ENCODE peak calls at places on chromosomes 13 and 19, in ten cellular contexts. O is endothelial cell of umbilical vein, Y is GM10248, V is uterus, L is bronchial epithelial cell, Z is endothelial cell, S is fibroblast of mammary gland, U is AG04449, I is K562, M is stomach. B is an unnamed sample.

GRCh38 chr19:10290876-10291553 is 1.3 kb downstream of the ICAM5 start:
- DNase-seq in O (no peak), Y (peak), V (peak), L (peak), Z (no peak), S (no peak), U (no peak), I (peak), M (peak), B (peak)

GRCh38 chr13:49952168-49952567 is 16.0 kb upstream of the SPRYD7 start:
- DNase-seq in O (no peak), Y (no peak), V (no peak), L (no peak), Z (no peak), S (no peak), U (no peak), I (no peak), M (no peak), B (no peak)

GRCh38 chr13:28820099-28821051 is at the start of gene MTUS2:
- DNase-seq in O (peak), Y (peak), V (no peak), L (no peak), Z (peak), S (no peak), U (no peak), I (peak), M (no peak), B (no peak)

GRCh38 chr19:57280913-57281425 is 684 bp downstream of the ZNF460 start:
- DNase-seq in O (no peak), Y (peak), V (no peak), L (no peak), Z (peak), S (peak), U (no peak), I (no peak), M (no peak), B (peak)

GRCh38 chr19:798415-799075 is 1.3 kb downstream of the PTBP1 start:
- DNase-seq in O (no peak), Y (peak), V (no peak), L (no peak), Z (no peak), S (no peak), U (no peak), I (peak), M (no peak), B (no peak)

GRCh38 chr19:18317998-18318800 is 4.7 kb downstream of the LSM4 start:
- DNase-seq in O (peak), Y (no peak), V (no peak), L (no peak), Z (peak), S (no peak), U (no peak), I (peak), M (peak), B (no peak)

GRCh38 chr13:110841406-110841805 is 73.5 kb downstream of the ANKRD10 start:
- DNase-seq in O (no peak), Y (no peak), V (no peak), L (no peak), Z (no peak), S (no peak), U (no peak), I (no peak), M (no peak), B (no peak)

GRCh38 chr13:44317752-44318550 is 55.7 kb upstream of the SERP2 start:
- DNase-seq in O (no peak), Y (no peak), V (no peak), L (peak), Z (no peak), S (peak), U (no peak), I (no peak), M (no peak), B (peak)

GRCh38 chr13:99275093-99275469 is 16.9 kb upstream of the GPR18 start:
- DNase-seq in O (no peak), Y (no peak), V (no peak), L (peak), Z (no peak), S (peak), U (peak), I (no peak), M (no peak), B (peak)

GRCh38 chr13:34587586-34587985 is 354.5 kb upstream of the NBEA start:
- DNase-seq in O (no peak), Y (no peak), V (no peak), L (no peak), Z (no peak), S (no peak), U (no peak), I (no peak), M (no peak), B (peak)

GRCh38 chr13:36193151-36193855 is 21.1 kb downstream of the SOHLH2 start:
- DNase-seq in O (no peak), Y (no peak), V (no peak), L (peak), Z (no peak), S (peak), U (no peak), I (no peak), M (no peak), B (peak)

GRCh38 chr19:15550847-15551182 is 42.5 kb downstream of the CYP4F22 start:
- DNase-seq in O (no peak), Y (no peak), V (no peak), L (no peak), Z (no peak), S (no peak), U (no peak), I (peak), M (no peak), B (no peak)

GRCh38 chr13:45068036-45069001 is 52.0 kb upstream of the GTF2F2 start:
- DNase-seq in O (no peak), Y (no peak), V (no peak), L (no peak), Z (no peak), S (no peak), U (no peak), I (no peak), M (no peak), B (no peak)

GRCh38 chr19:35370722-35371121 is at the start of gene GPR42:
- DNase-seq in O (no peak), Y (no peak), V (no peak), L (no peak), Z (no peak), S (no peak), U (no peak), I (no peak), M (no peak), B (no peak)

GRCh38 chr19:31308781-31309180 is 40.5 kb downstream of the TSHZ3 start:
- DNase-seq in O (no peak), Y (no peak), V (no peak), L (no peak), Z (no peak), S (no peak), U (no peak), I (no peak), M (no peak), B (no peak)

GRCh38 chr19:33493401-33494275 is 28.0 kb downstream of the PEPD start:
- DNase-seq in O (no peak), Y (no peak), V (no peak), L (no peak), Z (no peak), S (no peak), U (no peak), I (no peak), M (no peak), B (no peak)

GRCh38 chr13:79543883-79544282 is 62.9 kb downstream of the NDFIP2 start:
- DNase-seq in O (no peak), Y (no peak), V (no peak), L (no peak), Z (no peak), S (no peak), U (no peak), I (no peak), M (no peak), B (no peak)

GRCh38 chr13:94327318-94327717 is 152.2 kb downstream of the DCT start:
- DNase-seq in O (peak), Y (peak), V (no peak), L (no peak), Z (no peak), S (no peak), U (no peak), I (no peak), M (no peak), B (no peak)

GRCh38 chr19:19214892-19215291 is 3.1 kb downstream of the NCAN start:
- DNase-seq in O (peak), Y (no peak), V (no peak), L (peak), Z (peak), S (peak), U (no peak), I (peak), M (no peak), B (peak)

GRCh38 chr19:518292-519231 is 11.3 kb downstream of the TPGS1 start:
- DNase-seq in O (no peak), Y (no peak), V (peak), L (no peak), Z (no peak), S (no peak), U (peak), I (peak), M (no peak), B (no peak)

GRCh38 chr19:8491574-8491973 is 10.9 kb downstream of the PRAM1 start:
- DNase-seq in O (no peak), Y (no peak), V (no peak), L (no peak), Z (no peak), S (no peak), U (no peak), I (peak), M (no peak), B (no peak)
- TF ChIP-seq CTCF in O (no peak), Y (no peak), V (no peak), L (no peak), Z (no peak), S (peak), U (no peak), I (no peak), M (no peak), B (no peak)

DNA sequence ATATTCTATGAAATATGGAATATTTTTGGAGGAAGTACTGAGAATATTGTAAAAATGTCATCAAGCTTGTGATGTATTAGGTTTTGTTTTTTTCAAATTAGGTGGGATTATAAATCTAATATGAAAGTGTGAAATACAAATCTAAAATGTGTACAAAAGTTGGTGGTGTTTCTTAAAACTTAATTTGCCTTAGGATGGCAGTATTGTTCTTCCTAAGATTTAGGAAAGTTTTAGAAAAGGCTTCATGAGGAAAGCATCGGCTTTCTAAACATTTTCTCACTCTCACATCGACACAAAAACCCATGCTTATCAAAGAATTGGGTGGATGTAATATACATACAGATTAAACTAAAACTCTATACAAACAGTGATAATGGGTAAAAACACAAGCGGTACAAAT is 972.0 kb upstream of the PCDH20 start:
- DNase-seq in O (peak), Y (no peak), V (no peak), L (no peak), Z (no peak), S (peak), U (no peak), I (no peak), M (no peak), B (peak)
- TF ChIP-seq CTCF in O (no peak), Y (peak), V (no peak), L (no peak), Z (no peak), S (no peak), U (no peak), I (no peak), M (no peak), B (peak)

GRCh38 chr19:5996102-5996501 is 18.2 kb upstream of the RANBP3 start:
- DNase-seq in O (no peak), Y (no peak), V (no peak), L (no peak), Z (no peak), S (no peak), U (no peak), I (peak), M (no peak), B (no peak)
- TF ChIP-seq CTCF in O (no peak), Y (no peak), V (no peak), L (no peak), Z (no peak), S (no peak), U (no peak), I (no peak), M (no peak), B (no peak)

GRCh38 chr19:47113446-47114348 is at the start of gene ZC3H4:
- DNase-seq in O (peak), Y (peak), V (peak), L (peak), Z (peak), S (peak), U (peak), I (peak), M (peak), B (peak)
- TF ChIP-seq CTCF in O (no peak), Y (no peak), V (no peak), L (no peak), Z (no peak), S (no peak), U (no peak), I (no peak), M (peak), B (no peak)

DNA sequence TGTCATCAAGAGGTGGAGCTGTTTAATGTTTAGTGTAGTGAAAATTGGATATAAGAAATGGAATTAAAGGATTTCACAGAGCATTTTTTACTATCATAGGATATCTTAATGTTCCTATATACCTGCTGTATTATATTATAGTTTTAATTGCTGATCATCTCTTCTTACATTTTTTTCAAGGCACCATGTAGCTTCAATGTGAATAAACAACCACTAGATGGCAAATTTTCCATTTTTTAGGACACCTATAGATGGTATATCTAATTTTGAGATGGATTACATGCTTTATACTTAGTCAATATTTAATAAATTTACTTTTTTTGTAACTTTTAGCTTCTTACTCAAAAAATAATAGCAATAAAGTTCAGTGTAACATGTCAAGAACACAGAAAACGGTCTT is 9.0 kb upstream of the ATXN8OS start:
- DNase-seq in O (peak), Y (no peak), V (no peak), L (peak), Z (no peak), S (no peak), U (no peak), I (no peak), M (no peak), B (peak)
- TF ChIP-seq CTCF in O (no peak), Y (peak), V (no peak), L (peak), Z (peak), S (no peak), U (no peak), I (no peak), M (peak), B (peak)

GRCh38 chr19:47848871-47849473 is 10.1 kb upstream of the TPRX2 start:
- DNase-seq in O (no peak), Y (no peak), V (no peak), L (no peak), Z (peak), S (peak), U (no peak), I (peak), M (no peak), B (peak)

GRCh38 chr19:47853003-47853402 is 6.0 kb upstream of the TPRX2 start:
- DNase-seq in O (no peak), Y (no peak), V (no peak), L (no peak), Z (no peak), S (no peak), U (no peak), I (no peak), M (no peak), B (no peak)

GRCh38 chr19:47842941-47843340 is 16.1 kb upstream of the TPRX2 start:
- DNase-seq in O (no peak), Y (no peak), V (no peak), L (no peak), Z (no peak), S (no peak), U (no peak), I (no peak), M (no peak), B (no peak)

DNA sequence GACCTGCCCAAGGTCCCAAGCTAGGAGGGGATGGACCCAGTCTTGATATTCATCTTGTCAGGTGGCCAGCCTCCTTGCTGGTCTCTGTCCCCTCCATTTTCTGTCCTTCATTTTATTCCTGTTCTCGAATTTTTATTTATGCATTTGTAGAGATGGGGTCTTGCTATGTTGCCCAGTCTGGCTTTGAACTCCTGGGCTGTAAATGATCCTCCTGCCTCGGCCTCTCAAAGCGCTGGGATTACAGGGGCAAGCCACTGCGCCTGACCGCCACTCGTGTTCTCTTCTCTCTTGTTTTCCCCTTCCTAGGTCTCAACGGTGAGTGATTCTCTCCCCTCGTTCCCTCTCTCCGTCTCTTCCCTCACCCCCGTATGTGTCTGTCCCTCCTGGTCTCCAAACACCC is 10.6 kb upstream of the TPRX2 start:
- DNase-seq in O (no peak), Y (no peak), V (no peak), L (no peak), Z (no peak), S (no peak), U (no peak), I (no peak), M (no peak), B (no peak)
- TF ChIP-seq CTCF in O (no peak), Y (no peak), V (no peak), L (no peak), Z (no peak), S (no peak), U (no peak), I (no peak), M (no peak), B (no peak)